ENCODE peak calls at places on chromosomes 4 and X, in four cellular contexts. One of them, this sample, is unnamed.

GRCh38 chr4:136458326-136458725 is 1074.0 kb downstream of the PCDH18 start:
- DNase-seq in mesendoderm: no peak
- DNase-seq in immature natural killer cell: no peak
- DNase-seq in RPMI8226: no peak
- DNase-seq in this sample: no peak

GRCh38 chr4:56655627-56656345 is 25.3 kb downstream of the HOPX start:
- DNase-seq in immature natural killer cell: no peak
- DNase-seq in RPMI8226: no peak
- DNase-seq in mesendoderm: no peak
- DNase-seq in this sample: no peak

GRCh38 chr4:3042226-3042625 is 32.1 kb downstream of the HTT-AS start:
- DNase-seq in RPMI8226: no peak
- DNase-seq in immature natural killer cell: no peak
- DNase-seq in mesendoderm: no peak
- DNase-seq in this sample: no peak

GRCh38 chr4:76212851-76213414 is 691 bp downstream of the SCARB2 start:
- DNase-seq in mesendoderm: no peak
- DNase-seq in RPMI8226: peak
- DNase-seq in immature natural killer cell: peak
- DNase-seq in this sample: peak

GRCh38 chr4:173182403-173182802 is 13.8 kb downstream of the GALNT7 start:
- DNase-seq in immature natural killer cell: no peak
- DNase-seq in mesendoderm: no peak
- DNase-seq in RPMI8226: no peak
- DNase-seq in this sample: no peak

GRCh38 chrX:50691820-50692219 is 122.2 kb downstream of the SHROOM4 start:
- DNase-seq in immature natural killer cell: peak
- DNase-seq in RPMI8226: peak
- DNase-seq in mesendoderm: peak
- DNase-seq in this sample: peak

GRCh38 chr4:55158957-55159356 is 33.6 kb upstream of the KDR start:
- DNase-seq in immature natural killer cell: no peak
- DNase-seq in RPMI8226: no peak
- DNase-seq in mesendoderm: no peak
- DNase-seq in this sample: peak

GRCh38 chr4:121923306-121923705 is 28.6 kb downstream of the TRPC3 start:
- DNase-seq in RPMI8226: no peak
- DNase-seq in immature natural killer cell: no peak
- DNase-seq in mesendoderm: no peak
- DNase-seq in this sample: no peak

GRCh38 chrX:154096140-154097002 is 1.1 kb downstream of the MECP2 start:
- DNase-seq in mesendoderm: no peak
- DNase-seq in RPMI8226: peak
- DNase-seq in immature natural killer cell: peak
- DNase-seq in this sample: peak

GRCh38 chr4:110025057-110025456 is 112.4 kb downstream of the EGF start:
- DNase-seq in immature natural killer cell: no peak
- DNase-seq in mesendoderm: no peak
- DNase-seq in RPMI8226: no peak
- DNase-seq in this sample: no peak

GRCh38 chr4:99886146-99886545 is 8.1 kb downstream of the LAMTOR3 start:
- DNase-seq in RPMI8226: no peak
- DNase-seq in immature natural killer cell: no peak
- DNase-seq in mesendoderm: no peak
- DNase-seq in this sample: no peak

GRCh38 chr4:158314756-158315487 is 104.6 kb downstream of the TMEM144 start:
- DNase-seq in mesendoderm: no peak
- DNase-seq in immature natural killer cell: no peak
- DNase-seq in RPMI8226: no peak
- DNase-seq in this sample: no peak

GRCh38 chr4:185086053-185086452 is 57.0 kb upstream of the SLC25A4 start:
- DNase-seq in immature natural killer cell: no peak
- DNase-seq in mesendoderm: peak
- DNase-seq in RPMI8226: no peak
- DNase-seq in this sample: no peak

GRCh38 chr4:81472249-81473085 is 760 bp upstream of the RASGEF1B start:
- DNase-seq in immature natural killer cell: no peak
- DNase-seq in RPMI8226: peak
- DNase-seq in mesendoderm: peak
- DNase-seq in this sample: peak

GRCh38 chr4:177964061-177964460 is 521.8 kb upstream of the AGA start:
- DNase-seq in RPMI8226: no peak
- DNase-seq in mesendoderm: no peak
- DNase-seq in immature natural killer cell: no peak
- DNase-seq in this sample: no peak

GRCh38 chrX:48617542-48618340 is 20.4 kb downstream of the WDR13 start:
- DNase-seq in RPMI8226: no peak
- DNase-seq in mesendoderm: peak
- DNase-seq in immature natural killer cell: no peak
- DNase-seq in this sample: no peak

GRCh38 chr4:177119693-177120092 is 190.0 kb upstream of the NEIL3 start:
- DNase-seq in mesendoderm: no peak
- DNase-seq in immature natural killer cell: no peak
- DNase-seq in RPMI8226: no peak
- DNase-seq in this sample: no peak

GRCh38 chr4:6576512-6576911 is 1.5 kb downstream of the MAN2B2 start:
- DNase-seq in immature natural killer cell: no peak
- DNase-seq in RPMI8226: no peak
- DNase-seq in mesendoderm: no peak
- DNase-seq in this sample: no peak

GRCh38 chrX:132744470-132744869 is 214.0 kb downstream of the HS6ST2 start:
- DNase-seq in RPMI8226: no peak
- DNase-seq in immature natural killer cell: peak
- DNase-seq in mesendoderm: no peak
- DNase-seq in this sample: no peak

GRCh38 chrX:84907324-84907946 is 96.2 kb upstream of the APOOL start:
- DNase-seq in immature natural killer cell: no peak
- DNase-seq in mesendoderm: peak
- DNase-seq in RPMI8226: no peak
- DNase-seq in this sample: peak